ENCODE peak calls at places on chromosomes 2 and 18, in four cellular contexts. R is H9, X is neuronal stem cell, T is H1. L is an unnamed sample.

GRCh38 chr18:3538456-3538855 is 88.5 kb downstream of the TGIF1 start:
- DNase-seq in R (no peak), X (no peak), T (no peak), L (no peak)

GRCh38 chr2:140376686-140377085 is 1596.5 kb upstream of the NXPH2 start:
- DNase-seq in R (no peak), X (no peak), T (no peak), L (peak; percentile 40)

GRCh38 chr2:199019898-199020507 is 437.7 kb downstream of the SATB2 start:
- DNase-seq in R (no peak), X (peak; percentile 11), T (no peak), L (no peak)

GRCh38 chr2:47402805-47403691 is at the start of gene MSH2:
- DNase-seq in R (peak; percentile 99), X (peak; percentile 83), T (peak; percentile 95), L (peak; percentile 93)

GRCh38 chr2:225678792-225679191 is 279.3 kb downstream of the NYAP2 start:
- DNase-seq in R (no peak), X (no peak), T (no peak), L (no peak)

GRCh38 chr18:8681196-8681595 is 24.2 kb upstream of the MTCL1 start:
- DNase-seq in R (no peak), X (no peak), T (no peak), L (peak; percentile 15)

GRCh38 chr2:19987936-19988335 is 2.0 kb downstream of the WDR35 start:
- DNase-seq in R (no peak), X (no peak), T (no peak), L (no peak)

GRCh38 chr2:27263287-27264252 is 723 bp upstream of the SLC30A3 start:
- DNase-seq in R (no peak), X (no peak), T (no peak), L (no peak)

GRCh38 chr2:100106460-100106859 is 35.9 kb downstream of the AFF3 start:
- DNase-seq in R (peak; percentile 37), X (no peak), T (no peak), L (no peak)

GRCh38 chr2:48940606-48941005 is 185.1 kb upstream of the LHCGR start:
- DNase-seq in R (no peak), X (no peak), T (no peak), L (no peak)

GRCh38 chr2:38443021-38443541 is 66.0 kb upstream of the ATL2 start:
- DNase-seq in R (no peak), X (no peak), T (no peak), L (no peak)

GRCh38 chr2:99337931-99338580 is 867 bp downstream of the EIF5B start:
- DNase-seq in R (no peak), X (peak; percentile 9), T (no peak), L (peak; percentile 16)

GRCh38 chr2:46352621-46353020 is 55.4 kb downstream of the EPAS1 start:
- DNase-seq in R (no peak), X (no peak), T (no peak), L (no peak)

GRCh38 chr2:67600946-67601345 is 203.8 kb downstream of the ETAA1 start:
- DNase-seq in R (no peak), X (no peak), T (no peak), L (peak; percentile 52)

GRCh38 chr2:172640389-172640788 is 84.5 kb downstream of the PDK1 start:
- DNase-seq in R (no peak), X (no peak), T (no peak), L (no peak)

GRCh38 chr2:102070058-102070642 is 72.4 kb upstream of the IL1R1 start:
- DNase-seq in R (no peak), X (no peak), T (no peak), L (no peak)

GRCh38 chr2:171109571-171109970 is 51.1 kb downstream of the TLK1 start:
- DNase-seq in R (no peak), X (no peak), T (no peak), L (no peak)

GRCh38 chr2:219959471-219959870 is 332.0 kb downstream of the SLC4A3 start:
- DNase-seq in R (no peak), X (no peak), T (no peak), L (peak; percentile 90)

GRCh38 chr2:219951111-219951510 is 323.7 kb downstream of the SLC4A3 start:
- DNase-seq in R (no peak), X (no peak), T (no peak), L (no peak)

GRCh38 chr2:219958941-219959340 is 331.5 kb downstream of the SLC4A3 start:
- DNase-seq in R (no peak), X (no peak), T (no peak), L (peak; percentile 69)

GRCh38 chr2:219957815-219958214 is 330.4 kb downstream of the SLC4A3 start:
- DNase-seq in R (no peak), X (no peak), T (no peak), L (no peak)

DNA sequence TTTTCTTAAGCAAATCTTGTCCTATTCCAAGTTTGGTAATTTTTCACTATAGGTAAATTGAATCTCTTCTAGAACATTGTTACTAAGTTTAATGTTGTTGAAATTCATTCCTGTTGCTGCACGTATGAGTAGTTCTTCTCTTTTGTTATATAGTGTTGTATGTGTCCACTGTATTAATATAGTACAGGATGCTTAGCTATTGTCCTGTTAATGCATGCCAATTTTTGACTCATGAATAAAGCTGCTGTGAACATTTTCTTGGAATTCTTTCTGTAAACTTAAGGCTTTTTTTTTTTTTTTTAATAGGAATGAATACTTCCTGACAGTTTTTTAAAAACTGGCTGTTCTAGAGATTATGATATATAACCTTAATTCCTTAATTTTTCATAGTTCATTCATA is 326.9 kb downstream of the SLC4A3 start:
- DNase-seq in R (no peak), X (no peak), T (no peak), L (no peak)
- H2BK120ac ChIP-seq in R (no peak overlapping the region), X (no peak overlapping the region), T (no peak overlapping the region), L (no peak overlapping the region)

GRCh38 chr2:231188506-231189170 is 9.8 kb upstream of the ARMC9 start:
- DNase-seq in R (no peak), X (no peak), T (no peak), L (no peak)

GRCh38 chr2:231187736-231188505 is 10.5 kb upstream of the ARMC9 start:
- DNase-seq in R (no peak), X (no peak), T (no peak), L (no peak)

GRCh38 chr2:231189571-231190495 is 8.6 kb upstream of the ARMC9 start:
- DNase-seq in R (peak; percentile 65), X (no peak), T (no peak), L (no peak)

GRCh38 chr2:231190531-231191197 is 7.8 kb upstream of the ARMC9 start:
- DNase-seq in R (peak; percentile 84), X (no peak), T (no peak), L (no peak)

DNA sequence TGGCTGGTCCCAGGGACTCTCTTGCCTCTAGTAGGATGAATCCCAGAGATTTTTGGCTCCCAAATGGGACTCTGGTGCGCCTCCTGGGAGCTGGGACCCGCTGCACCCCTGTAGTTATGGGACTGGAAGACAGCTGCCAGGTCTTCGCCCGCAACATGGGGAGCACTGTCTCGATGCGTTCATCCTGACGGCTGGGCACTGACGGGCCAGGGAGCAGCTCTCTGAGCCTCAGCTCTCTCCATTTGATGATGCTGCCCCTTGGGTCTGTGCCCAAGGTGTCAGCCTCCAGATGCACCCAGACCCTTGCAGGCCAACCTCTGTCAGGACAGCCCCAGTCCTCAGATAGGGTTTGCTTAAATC is 9.3 kb upstream of the ARMC9 start:
- DNase-seq in R (no peak), X (no peak), T (no peak), L (no peak)
- H2BK12ac ChIP-seq in R (no peak overlapping the region), X (no peak overlapping the region), T (peak overlapping the region; percentile 29), L (no peak overlapping the region)

GRCh38 chr2:37375721-37376399 is 31.4 kb downstream of the QPCT start:
- DNase-seq in R (no peak), X (no peak), T (no peak), L (no peak)

GRCh38 chr2:37378411-37378810 is 34.0 kb downstream of the QPCT start:
- DNase-seq in R (no peak), X (no peak), T (no peak), L (peak; percentile 63)

GRCh38 chr2:37376421-37377186 is 32.2 kb downstream of the QPCT start:
- DNase-seq in R (no peak), X (no peak), T (no peak), L (no peak)

GRCh38 chr2:37379881-37380296 is 35.5 kb downstream of the QPCT start:
- DNase-seq in R (no peak), X (no peak), T (no peak), L (no peak)

DNA sequence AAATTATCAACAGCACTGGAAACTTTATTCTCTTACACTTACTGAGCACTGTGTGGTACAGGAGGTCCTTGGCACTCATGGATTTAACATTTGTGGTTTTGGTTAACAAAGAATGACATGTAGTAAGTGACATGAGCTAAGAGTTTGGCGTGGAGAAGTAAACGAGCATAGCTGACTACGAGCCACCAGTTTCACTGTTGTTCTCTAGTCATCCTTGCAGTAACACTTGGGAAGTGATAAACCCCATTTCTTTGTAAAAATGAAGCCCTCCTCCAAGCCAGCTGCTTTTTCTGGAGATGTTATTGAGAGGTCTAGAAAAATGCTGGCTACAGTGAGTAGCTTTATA is 32.7 kb downstream of the QPCT start:
- DNase-seq in R (no peak), X (no peak), T (no peak), L (no peak)
- H2BK120ac ChIP-seq in R (no peak overlapping the region), X (no peak overlapping the region), T (no peak overlapping the region), L (no peak overlapping the region)

GRCh38 chr2:237724811-237725478 is 73.6 kb upstream of the RBM44 start:
- DNase-seq in R (no peak), X (no peak), T (no peak), L (no peak)
- H2BK12ac ChIP-seq in R (no peak overlapping the region), X (no peak overlapping the region), T (no peak overlapping the region), L (no peak overlapping the region)

DNA sequence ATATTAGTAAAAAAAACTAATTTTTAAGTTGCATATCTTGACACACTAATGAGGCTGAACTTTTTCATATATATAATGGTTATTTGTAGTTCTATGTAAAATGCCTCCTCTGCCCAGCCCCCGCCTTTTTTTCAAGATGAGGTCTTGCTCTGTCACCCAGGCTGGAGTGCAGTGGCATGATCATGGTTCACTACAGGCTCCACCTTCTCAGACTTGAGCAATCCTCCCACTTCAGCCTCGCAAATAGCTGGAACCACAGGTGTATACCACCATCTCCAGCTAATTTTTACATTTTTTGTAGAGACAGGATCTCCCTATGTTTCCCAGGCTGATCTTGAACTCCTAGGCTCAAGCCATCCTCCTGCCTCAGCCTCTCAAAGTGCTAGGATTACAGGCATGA is 24.3 kb downstream of the ATF2 start:
- DNase-seq in R (no peak), X (no peak), T (no peak), L (no peak)
- H2BK120ac ChIP-seq in R (no peak overlapping the region), X (no peak overlapping the region), T (no peak overlapping the region), L (no peak overlapping the region)

DNA sequence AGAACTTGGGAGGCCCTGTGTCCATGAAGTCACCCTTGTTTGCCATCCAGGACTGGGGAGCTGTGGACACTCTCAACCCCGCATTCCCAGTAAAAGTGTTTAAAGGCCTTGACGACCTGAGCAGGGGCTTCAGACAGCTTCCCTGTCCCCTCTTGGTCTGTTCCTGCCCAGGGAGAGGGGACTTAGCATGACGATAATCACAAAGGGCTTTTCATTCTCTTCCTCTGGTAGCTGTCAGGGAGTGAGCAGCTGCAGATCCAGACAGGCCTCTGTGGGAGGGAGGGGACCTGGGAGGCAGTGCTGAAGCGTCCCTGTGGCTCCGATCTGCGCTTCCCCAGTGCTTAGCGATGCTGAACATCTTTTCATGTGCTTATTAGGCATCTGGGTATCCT is 77.8 kb upstream of the HS6ST1 start:
- DNase-seq in R (peak; percentile 80), X (no peak), T (peak; percentile 49), L (peak; percentile 64)
- H2BK12ac ChIP-seq in R (no peak overlapping the region), X (no peak overlapping the region), T (peak overlapping the region; percentile 43), L (peak overlapping the region; percentile 61)